ENCODE peak calls at places on chromosomes 4 and X, in four cellular contexts. L is heart right ventricle, C is ovary, S is uterus. N is an unnamed sample.

GRCh38 chr4:15695764-15696163 is 7.1 kb upstream of the BST1 start:
- DNase-seq in L (no peak), S (no peak), C (no peak), N (no peak)

GRCh38 chrX:134601240-134601639 is 57.0 kb downstream of the PLAC1 start:
- DNase-seq in L (no peak), C (no peak), S (no peak), N (no peak)

GRCh38 chrX:18927558-18927957 is 56.4 kb downstream of the PHKA2 start:
- DNase-seq in C (no peak), S (no peak), L (no peak), N (no peak)

GRCh38 chrX:154799554-154800348 is 5.5 kb downstream of the MPP1 start:
- DNase-seq in C (no peak), L (no peak), S (peak; percentile 28), N (peak; percentile 57)

GRCh38 chr4:118917582-118917981 is 28.9 kb downstream of the SYNPO2 start:
- DNase-seq in S (no peak), C (no peak), L (no peak), N (no peak)

GRCh38 chr4:156749791-156750403 is 221.7 kb downstream of the PDGFC start:
- DNase-seq in S (no peak), L (no peak), C (no peak), N (no peak)

GRCh38 chr4:159946983-159947645 is 844.2 kb downstream of the RAPGEF2 start:
- DNase-seq in L (no peak), C (no peak), S (no peak), N (no peak)

GRCh38 chr4:121228851-121229250 is 64.7 kb upstream of the TNIP3 start:
- DNase-seq in L (no peak), C (no peak), S (no peak), N (no peak)

GRCh38 chr4:135508006-135508714 is 1306.6 kb upstream of the PABPC4L start:
- DNase-seq in L (no peak), S (no peak), C (no peak), N (no peak)

GRCh38 chr4:114005569-114006442 is 26.4 kb upstream of the ARSJ start:
- DNase-seq in C (no peak), S (no peak), L (no peak), N (no peak)

GRCh38 chr4:174521800-174522182 is 497 bp downstream of the HPGD start:
- DNase-seq in C (no peak), L (no peak), S (no peak), N (no peak)

GRCh38 chrX:41580423-41581064 is 108.2 kb upstream of the GPR34 start:
- DNase-seq in C (no peak), L (no peak), S (no peak), N (no peak)

GRCh38 chrX:75156537-75156945 is 458 bp upstream of the ABCB7 start:
- DNase-seq in S (peak; percentile 22), C (no peak), L (no peak), N (peak; percentile 37)

GRCh38 chr4:182207806-182208483 is 35.3 kb upstream of the TENM3 start:
- DNase-seq in C (no peak), L (no peak), S (peak; percentile 29), N (peak; percentile 83)

GRCh38 chr4:48261288-48261687 is 8.3 kb downstream of the TEC start:
- DNase-seq in C (no peak), S (no peak), L (no peak), N (no peak)

GRCh38 chrX:43958529-43958928 is 14.7 kb downstream of the NDP start:
- DNase-seq in S (peak; percentile 57), L (no peak), C (no peak), N (peak; percentile 47)

GRCh38 chr4:185219551-185220344 is 10.3 kb downstream of the SNX25 start:
- DNase-seq in L (peak; percentile 25), S (peak; percentile 68), C (peak; percentile 78), N (no peak)

GRCh38 chr4:185305979-185306442 is 89.7 kb downstream of the LRP2BP start:
- DNase-seq in L (no peak), S (no peak), C (no peak), N (peak; percentile 88)

GRCh38 chrX:14673764-14674163 is 144.4 kb downstream of the GLRA2 start:
- DNase-seq in L (no peak), C (no peak), S (no peak), N (peak; percentile 57)

GRCh38 chr4:1112174-1112820 is 1.1 kb downstream of the RNF212 start:
- DNase-seq in L (no peak), S (no peak), C (no peak), N (no peak)

GRCh38 chr4:85688055-85688740 is 213.2 kb downstream of the ARHGAP24 start:
- DNase-seq in C (no peak), L (no peak), S (no peak), N (no peak)

GRCh38 chr4:101288365-101289145 is 58.8 kb downstream of the PPP3CA start:
- DNase-seq in L (no peak), S (no peak), C (no peak), N (no peak)

GRCh38 chr4:80307774-80308465 is 27.6 kb upstream of the CFAP299 start:
- DNase-seq in C (peak; percentile 22), L (no peak), S (no peak), N (peak; percentile 63)

GRCh38 chr4:48360285-48360965 is 19.1 kb downstream of the SLAIN2 start:
- DNase-seq in L (no peak), S (no peak), C (no peak), N (no peak)

GRCh38 chr4:184420881-184421416 is 53.4 kb downstream of the IRF2 start:
- DNase-seq in L (no peak), S (no peak), C (no peak), N (no peak)

GRCh38 chr4:24642941-24643628 is 58.7 kb upstream of the DHX15 start:
- DNase-seq in L (no peak), C (no peak), S (no peak), N (peak; percentile 57)

DNA sequence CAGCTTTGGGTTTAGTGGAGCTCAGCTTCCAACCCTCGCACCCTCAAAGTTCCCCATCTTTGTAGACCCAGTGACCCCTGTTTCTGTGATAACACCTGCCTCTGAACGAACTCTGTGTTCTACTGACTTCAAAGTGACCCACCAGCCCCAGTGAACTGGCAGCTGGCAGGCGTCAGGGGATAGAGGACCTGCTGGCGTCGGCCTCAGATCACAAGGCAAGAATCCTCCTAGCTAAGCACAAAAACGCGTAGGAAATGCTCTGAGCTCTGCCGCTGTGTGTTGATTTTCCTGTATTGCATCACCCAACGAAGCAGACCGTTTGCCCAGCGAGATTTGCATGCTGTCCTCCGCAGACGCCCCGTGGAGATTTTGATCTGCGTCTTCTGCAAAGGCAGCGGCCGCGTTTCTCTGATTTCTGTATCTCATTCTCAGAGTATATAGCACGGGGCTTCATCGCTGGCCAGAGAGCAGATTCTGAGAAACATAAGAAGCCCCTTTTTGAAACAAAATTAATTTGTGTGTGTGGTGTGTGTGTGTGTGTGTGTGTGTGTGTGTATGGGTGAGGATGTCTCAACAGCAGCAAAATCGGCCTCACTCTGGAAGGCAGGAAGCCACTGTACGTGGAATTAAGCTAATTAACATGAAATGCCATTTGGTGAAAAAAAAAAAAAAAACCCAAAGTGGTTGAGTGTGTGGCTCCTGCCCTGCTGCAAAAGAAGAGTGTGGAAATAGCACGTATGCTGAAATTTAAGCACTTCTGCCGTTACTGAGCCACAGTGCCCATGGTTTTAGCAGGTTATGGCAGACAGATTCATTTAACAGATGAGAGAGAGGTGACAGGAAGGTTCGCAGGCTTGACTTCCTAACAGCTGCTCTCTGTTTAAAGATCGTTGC is 29.2 kb upstream of the ASMTL start:
- DNase-seq in S (peak; percentile 34), L (peak; percentile 46), C (no peak), N (peak; percentile 54)
- H3K4me1 ChIP-seq in S (no peaks in the 10 kb centered on the region), L (peaks cover 16% of the 10 kb centered on the region), C (no peaks in the 10 kb centered on the region), N (peaks cover 10% of the 10 kb centered on the region)

GRCh38 chrX:119646515-119646914 is 40.3 kb upstream of the NKRF start:
- DNase-seq in S (no peak), L (no peak), C (no peak), N (no peak)

GRCh38 chrX:119648421-119648775 is 42.2 kb upstream of the NKRF start:
- DNase-seq in C (no peak), S (no peak), L (no peak), N (no peak)

GRCh38 chrX:119647089-119647488 is 40.9 kb upstream of the NKRF start:
- DNase-seq in S (no peak), C (no peak), L (no peak), N (no peak)

GRCh38 chrX:119643696-119644095 is 37.5 kb upstream of the NKRF start:
- DNase-seq in C (no peak), S (no peak), L (no peak), N (no peak)

DNA sequence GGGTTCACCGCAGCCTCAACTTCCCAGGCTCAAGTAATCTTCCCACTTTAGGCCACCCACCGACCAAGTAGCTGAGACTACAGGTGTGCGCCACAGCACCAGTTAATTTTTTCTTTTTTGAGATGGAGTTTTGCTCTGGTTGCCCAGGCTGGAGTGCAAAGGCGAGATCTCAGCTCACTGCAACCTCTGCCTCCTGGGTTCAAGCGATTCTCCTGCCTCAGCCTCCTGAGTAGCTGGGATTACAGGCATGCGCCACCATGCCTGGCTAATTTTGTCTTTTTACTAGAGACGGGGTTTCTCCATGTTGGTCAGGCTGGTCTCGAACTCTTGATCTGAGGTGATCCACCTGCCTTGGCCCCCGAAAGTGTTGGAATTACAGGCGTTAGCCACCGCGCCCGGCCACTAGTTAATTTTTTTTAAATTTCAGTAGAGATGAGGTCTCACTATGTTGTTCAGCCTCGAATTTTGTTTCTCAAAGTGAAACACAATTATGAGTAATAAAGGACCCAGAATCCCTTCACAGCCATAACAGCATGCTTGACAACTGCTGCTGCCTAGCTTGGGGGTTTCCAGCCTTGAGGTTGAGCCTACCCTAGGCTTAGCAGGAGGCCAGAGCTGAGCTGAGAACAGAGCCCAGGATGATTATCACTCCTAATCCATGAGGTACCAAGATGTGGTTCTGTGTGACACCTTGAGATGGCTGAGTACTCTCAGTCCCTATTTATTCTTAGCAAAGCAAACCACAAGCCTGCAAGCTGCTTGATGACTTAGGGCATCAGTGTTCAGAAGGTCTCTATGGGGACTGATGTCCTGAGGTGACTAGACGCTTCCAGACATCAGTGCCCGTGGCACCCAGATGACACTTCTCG is 41.6 kb upstream of the NKRF start:
- DNase-seq in S (no peak), L (no peak), C (no peak), N (no peak)
- H3K36me3 ChIP-seq in S (no peaks in the 10 kb centered on the region), L (peaks cover 28% of the 10 kb centered on the region), C (no peaks in the 10 kb centered on the region), N (no peaks in the 10 kb centered on the region)

DNA sequence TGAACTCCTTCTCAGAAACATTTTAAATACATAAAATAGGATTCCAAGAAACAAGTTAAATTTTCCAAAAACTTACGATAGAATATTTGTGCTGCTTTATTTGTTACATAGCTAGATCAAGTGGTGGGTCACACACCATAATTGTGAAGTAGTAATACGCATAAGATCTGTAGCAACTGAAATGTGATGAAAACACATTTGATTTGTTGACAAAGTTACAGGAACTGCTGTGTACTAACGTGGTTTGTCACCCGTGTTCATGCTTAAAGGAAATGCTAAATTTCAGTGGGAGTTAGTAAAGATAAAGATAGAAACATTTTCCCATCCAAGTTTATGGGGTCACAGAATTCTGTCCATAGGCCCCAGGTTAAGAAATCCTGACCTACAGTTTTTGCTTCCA is 34.1 kb upstream of the PHEX start:
- DNase-seq in C (no peak), S (no peak), L (no peak), N (no peak)
- H3K4me1 ChIP-seq in C (no peaks in the 10 kb centered on the region), S (no peaks in the 10 kb centered on the region), L (no peaks in the 10 kb centered on the region), N (no peaks in the 10 kb centered on the region)

GRCh38 chrX:112826020-112826419 is 14.6 kb downstream of the AMOT start:
- DNase-seq in S (no peak), L (no peak), C (no peak), N (no peak)
- H3K36me3 ChIP-seq in S (no peaks in the 10 kb centered on the region), L (no peaks in the 10 kb centered on the region), C (no peaks in the 10 kb centered on the region), N (no peaks in the 10 kb centered on the region)

N was measured in SJSA1.